ENCODE peak calls at places on chromosomes 5 and 9, in eight cellular contexts. One of them, this sample, is unnamed.

GRCh38 chr9:12813960-12814876 is 39.4 kb downstream of the LURAP1L start:
- DNase-seq in Panc1: peak; percentile 80
- DNase-seq in A549: peak; percentile 71
- DNase-seq in psoas muscle: no peak
- DNase-seq in pancreas: peak; percentile 76
- DNase-seq in CD8-positive, alpha-beta memory T cell: no peak
- DNase-seq in stomach: peak; percentile 58
- DNase-seq in transverse colon: peak; percentile 69
- DNase-seq in this sample: no peak

GRCh38 chr5:145811834-145812625 is 23.1 kb downstream of the PRELID2 start:
- DNase-seq in Panc1: no peak
- DNase-seq in A549: no peak
- DNase-seq in psoas muscle: no peak
- DNase-seq in pancreas: peak; percentile 27
- DNase-seq in CD8-positive, alpha-beta memory T cell: no peak
- DNase-seq in stomach: no peak
- DNase-seq in transverse colon: no peak
- DNase-seq in this sample: no peak

GRCh38 chr9:21551401-21551800 is 69.3 kb upstream of the IFNE start:
- DNase-seq in Panc1: no peak
- DNase-seq in A549: no peak
- DNase-seq in psoas muscle: no peak
- DNase-seq in pancreas: no peak
- DNase-seq in CD8-positive, alpha-beta memory T cell: no peak
- DNase-seq in stomach: no peak
- DNase-seq in transverse colon: no peak
- DNase-seq in this sample: no peak

GRCh38 chr5:137891849-137892248 is 2.6 kb downstream of the PKD2L2 start:
- DNase-seq in Panc1: no peak
- DNase-seq in A549: no peak
- DNase-seq in psoas muscle: no peak
- DNase-seq in pancreas: no peak
- DNase-seq in CD8-positive, alpha-beta memory T cell: no peak
- DNase-seq in stomach: no peak
- DNase-seq in transverse colon: no peak
- DNase-seq in this sample: no peak

GRCh38 chr5:10660135-10660534 is 96.3 kb downstream of the ANKRD33B start:
- DNase-seq in Panc1: no peak
- DNase-seq in A549: no peak
- DNase-seq in psoas muscle: peak; percentile 34
- DNase-seq in pancreas: no peak
- DNase-seq in CD8-positive, alpha-beta memory T cell: no peak
- DNase-seq in stomach: peak; percentile 19
- DNase-seq in transverse colon: no peak
- DNase-seq in this sample: no peak

GRCh38 chr5:56011835-56012234 is 17.1 kb upstream of the IL6ST start:
- DNase-seq in Panc1: no peak
- DNase-seq in A549: no peak
- DNase-seq in psoas muscle: no peak
- DNase-seq in pancreas: no peak
- DNase-seq in CD8-positive, alpha-beta memory T cell: no peak
- DNase-seq in stomach: no peak
- DNase-seq in transverse colon: no peak
- DNase-seq in this sample: no peak

GRCh38 chr9:4861736-4862451 is 69.2 kb downstream of the RCL1 start:
- DNase-seq in Panc1: no peak
- DNase-seq in A549: no peak
- DNase-seq in psoas muscle: no peak
- DNase-seq in pancreas: no peak
- DNase-seq in CD8-positive, alpha-beta memory T cell: no peak
- DNase-seq in stomach: no peak
- DNase-seq in transverse colon: no peak
- DNase-seq in this sample: no peak

GRCh38 chr5:159135896-159136531 is 36.3 kb upstream of the EBF1 start:
- DNase-seq in Panc1: no peak
- DNase-seq in A549: peak; percentile 18
- DNase-seq in psoas muscle: no peak
- DNase-seq in pancreas: no peak
- DNase-seq in CD8-positive, alpha-beta memory T cell: no peak
- DNase-seq in stomach: no peak
- DNase-seq in transverse colon: no peak
- DNase-seq in this sample: no peak

GRCh38 chr5:124043456-124043855 is 531.5 kb downstream of the CSNK1G3 start:
- DNase-seq in Panc1: no peak
- DNase-seq in A549: peak; percentile 7
- DNase-seq in psoas muscle: no peak
- DNase-seq in pancreas: no peak
- DNase-seq in CD8-positive, alpha-beta memory T cell: no peak
- DNase-seq in stomach: no peak
- DNase-seq in transverse colon: no peak
- DNase-seq in this sample: no peak

GRCh38 chr5:38929838-38930237 is 84.0 kb downstream of the OSMR start:
- DNase-seq in Panc1: no peak
- DNase-seq in A549: no peak
- DNase-seq in psoas muscle: no peak
- DNase-seq in pancreas: no peak
- DNase-seq in CD8-positive, alpha-beta memory T cell: no peak
- DNase-seq in stomach: no peak
- DNase-seq in transverse colon: no peak
- DNase-seq in this sample: no peak

GRCh38 chr5:15566306-15566705 is 66.3 kb downstream of the FBXL7 start:
- DNase-seq in Panc1: no peak
- DNase-seq in A549: no peak
- DNase-seq in psoas muscle: no peak
- DNase-seq in pancreas: no peak
- DNase-seq in CD8-positive, alpha-beta memory T cell: no peak
- DNase-seq in stomach: no peak
- DNase-seq in transverse colon: no peak
- DNase-seq in this sample: no peak

GRCh38 chr5:73792687-73793320 is 166.8 kb downstream of the ARHGEF28 start:
- DNase-seq in Panc1: peak; percentile 87
- DNase-seq in A549: peak; percentile 43
- DNase-seq in psoas muscle: peak; percentile 75
- DNase-seq in pancreas: peak; percentile 80
- DNase-seq in CD8-positive, alpha-beta memory T cell: peak; percentile 35
- DNase-seq in stomach: peak; percentile 78
- DNase-seq in transverse colon: peak; percentile 75
- DNase-seq in this sample: peak; percentile 8

DNA sequence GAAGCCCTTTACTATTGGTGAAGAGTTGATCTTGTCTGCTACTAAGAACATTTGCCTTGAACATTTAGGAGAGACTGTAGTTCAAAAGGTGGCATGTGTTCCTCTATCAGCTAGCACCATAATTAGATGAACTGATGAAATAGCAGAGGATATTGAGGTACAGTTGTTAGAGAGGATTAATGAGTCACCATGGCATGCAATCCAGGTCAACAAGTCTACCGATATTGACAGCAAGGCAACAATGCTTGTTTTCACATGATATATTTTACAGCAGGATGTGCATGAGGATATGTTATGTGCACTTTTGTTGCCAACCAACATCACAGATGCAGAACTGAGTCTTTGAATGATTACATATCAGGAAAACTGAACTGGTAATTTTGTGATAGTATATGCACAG is 134.3 kb upstream of the CDH9 start:
- DNase-seq in Panc1: no peak
- DNase-seq in A549: no peak
- DNase-seq in psoas muscle: no peak
- DNase-seq in pancreas: no peak
- DNase-seq in CD8-positive, alpha-beta memory T cell: no peak
- DNase-seq in stomach: no peak
- DNase-seq in transverse colon: no peak
- DNase-seq in this sample: no peak
- H3K27ac ChIP-seq in Panc1: no peak overlapping the region
- H3K27ac ChIP-seq in A549: no peak overlapping the region
- H3K27ac ChIP-seq in psoas muscle: no peak overlapping the region
- H3K27ac ChIP-seq in pancreas: no peak overlapping the region
- H3K27ac ChIP-seq in CD8-positive, alpha-beta memory T cell: no peak overlapping the region
- H3K27ac ChIP-seq in stomach: no peak overlapping the region
- H3K27ac ChIP-seq in transverse colon: no peak overlapping the region
- H3K27ac ChIP-seq in this sample: no peak overlapping the region

GRCh38 chr9:130332384-130332926 is 66.9 kb downstream of the HMCN2 start:
- DNase-seq in Panc1: no peak
- DNase-seq in A549: no peak
- DNase-seq in psoas muscle: no peak
- DNase-seq in pancreas: no peak
- DNase-seq in CD8-positive, alpha-beta memory T cell: no peak
- DNase-seq in stomach: no peak
- DNase-seq in transverse colon: no peak
- DNase-seq in this sample: no peak

GRCh38 chr9:130330202-130330601 is 64.6 kb downstream of the HMCN2 start:
- DNase-seq in Panc1: no peak
- DNase-seq in A549: no peak
- DNase-seq in psoas muscle: no peak
- DNase-seq in pancreas: no peak
- DNase-seq in CD8-positive, alpha-beta memory T cell: no peak
- DNase-seq in stomach: no peak
- DNase-seq in transverse colon: no peak
- DNase-seq in this sample: no peak

GRCh38 chr9:130331573-130331972 is 66.0 kb downstream of the HMCN2 start:
- DNase-seq in Panc1: no peak
- DNase-seq in A549: no peak
- DNase-seq in psoas muscle: peak; percentile 87
- DNase-seq in pancreas: no peak
- DNase-seq in CD8-positive, alpha-beta memory T cell: no peak
- DNase-seq in stomach: peak; percentile 31
- DNase-seq in transverse colon: peak; percentile 66
- DNase-seq in this sample: no peak

GRCh38 chr9:130329061-130329460 is 63.5 kb downstream of the HMCN2 start:
- DNase-seq in Panc1: no peak
- DNase-seq in A549: no peak
- DNase-seq in psoas muscle: no peak
- DNase-seq in pancreas: no peak
- DNase-seq in CD8-positive, alpha-beta memory T cell: no peak
- DNase-seq in stomach: no peak
- DNase-seq in transverse colon: no peak
- DNase-seq in this sample: no peak

DNA sequence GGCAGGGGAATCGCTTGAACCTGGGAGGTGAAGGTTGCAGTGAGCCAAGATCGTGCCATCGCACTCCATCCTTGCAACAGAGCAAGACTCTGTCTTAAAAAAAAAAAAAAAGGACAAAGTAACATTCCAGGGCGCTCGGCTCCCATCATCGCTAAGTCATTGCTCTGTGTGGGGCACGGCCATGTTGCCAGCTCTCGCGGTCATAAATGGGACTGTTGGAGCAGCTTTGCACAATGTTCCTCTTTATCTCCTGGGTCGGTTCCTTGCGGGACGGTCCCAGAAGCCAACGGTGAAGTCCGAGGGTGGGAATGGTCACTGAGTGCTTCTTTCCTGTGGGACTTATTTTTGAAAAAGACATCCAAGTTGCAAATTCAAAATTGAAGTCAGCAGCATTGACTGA is 65.5 kb downstream of the HMCN2 start:
- DNase-seq in Panc1: no peak
- DNase-seq in A549: no peak
- DNase-seq in psoas muscle: no peak
- DNase-seq in pancreas: no peak
- DNase-seq in CD8-positive, alpha-beta memory T cell: no peak
- DNase-seq in stomach: no peak
- DNase-seq in transverse colon: no peak
- DNase-seq in this sample: no peak
- H3K27ac ChIP-seq in Panc1: no peak overlapping the region
- H3K27ac ChIP-seq in A549: no peak overlapping the region
- H3K27ac ChIP-seq in psoas muscle: peak overlapping the region; percentile 46
- H3K27ac ChIP-seq in pancreas: no peak overlapping the region
- H3K27ac ChIP-seq in CD8-positive, alpha-beta memory T cell: no peak overlapping the region
- H3K27ac ChIP-seq in stomach: peak overlapping the region; percentile 84
- H3K27ac ChIP-seq in transverse colon: peak overlapping the region; percentile 92
- H3K27ac ChIP-seq in this sample: no peak overlapping the region

GRCh38 chr5:152601806-152602467 is 196.9 kb upstream of the NMUR2 start:
- DNase-seq in Panc1: no peak
- DNase-seq in A549: no peak
- DNase-seq in psoas muscle: no peak
- DNase-seq in pancreas: no peak
- DNase-seq in CD8-positive, alpha-beta memory T cell: no peak
- DNase-seq in stomach: no peak
- DNase-seq in transverse colon: no peak
- DNase-seq in this sample: no peak
- H3K27ac ChIP-seq in Panc1: no peak overlapping the region
- H3K27ac ChIP-seq in A549: no peak overlapping the region
- H3K27ac ChIP-seq in psoas muscle: no peak overlapping the region
- H3K27ac ChIP-seq in pancreas: no peak overlapping the region
- H3K27ac ChIP-seq in CD8-positive, alpha-beta memory T cell: no peak overlapping the region
- H3K27ac ChIP-seq in stomach: no peak overlapping the region
- H3K27ac ChIP-seq in transverse colon: no peak overlapping the region
- H3K27ac ChIP-seq in this sample: no peak overlapping the region

DNA sequence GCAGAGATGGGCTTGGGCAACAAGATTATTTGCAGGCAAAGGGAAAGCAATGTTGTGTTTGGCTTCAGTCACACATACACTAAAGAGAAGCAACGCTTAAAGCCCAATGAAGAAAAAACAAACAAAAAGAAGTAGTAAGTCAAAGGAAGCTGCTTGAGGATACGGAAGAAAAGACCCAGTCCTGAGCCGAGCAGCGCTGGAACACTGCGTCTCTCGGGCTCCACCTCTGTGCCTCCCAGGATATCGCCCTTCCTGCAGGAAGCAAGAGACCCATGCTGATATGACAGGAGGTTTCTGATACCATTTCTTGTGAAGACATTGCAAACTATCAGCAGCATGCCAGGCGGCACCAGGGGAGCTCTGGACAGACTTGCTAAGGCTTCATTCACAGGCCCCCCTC is 9.9 kb downstream of the GNAQ start:
- DNase-seq in Panc1: no peak
- DNase-seq in A549: no peak
- DNase-seq in psoas muscle: no peak
- DNase-seq in pancreas: no peak
- DNase-seq in CD8-positive, alpha-beta memory T cell: no peak
- DNase-seq in stomach: peak; percentile 69
- DNase-seq in transverse colon: peak; percentile 60
- DNase-seq in this sample: no peak
- H3K27ac ChIP-seq in Panc1: no peak overlapping the region
- H3K27ac ChIP-seq in A549: peak overlapping the region; percentile 57
- H3K27ac ChIP-seq in psoas muscle: no peak overlapping the region
- H3K27ac ChIP-seq in pancreas: no peak overlapping the region
- H3K27ac ChIP-seq in CD8-positive, alpha-beta memory T cell: no peak overlapping the region
- H3K27ac ChIP-seq in stomach: peak overlapping the region; percentile 54
- H3K27ac ChIP-seq in transverse colon: peak overlapping the region; percentile 21
- H3K27ac ChIP-seq in this sample: peak overlapping the region; percentile 15

GRCh38 chr5:40436535-40437237 is 243.0 kb upstream of the PTGER4 start:
- DNase-seq in Panc1: no peak
- DNase-seq in A549: no peak
- DNase-seq in psoas muscle: no peak
- DNase-seq in pancreas: no peak
- DNase-seq in CD8-positive, alpha-beta memory T cell: peak; percentile 78
- DNase-seq in stomach: no peak
- DNase-seq in transverse colon: no peak
- DNase-seq in this sample: no peak
- H3K27ac ChIP-seq in Panc1: no peak overlapping the region
- H3K27ac ChIP-seq in A549: no peak overlapping the region
- H3K27ac ChIP-seq in psoas muscle: no peak overlapping the region
- H3K27ac ChIP-seq in pancreas: no peak overlapping the region
- H3K27ac ChIP-seq in CD8-positive, alpha-beta memory T cell: peak overlapping the region; percentile 43
- H3K27ac ChIP-seq in stomach: peak overlapping the region; percentile 16
- H3K27ac ChIP-seq in transverse colon: peak overlapping the region; percentile 4
- H3K27ac ChIP-seq in this sample: no peak overlapping the region